ENCODE peak calls at places on chromosomes 12 and 14, in nine cellular contexts. One of them, this sample, is unnamed.

GRCh38 chr14:106442857-106443256 is 916.5 kb downstream of the TMEM121 start:
- DNase-seq in tibial artery: no peak
- DNase-seq in HCT116: no peak
- DNase-seq in heart right ventricle: no peak
- DNase-seq in right lobe of liver: no peak
- DNase-seq in tibial nerve: no peak
- DNase-seq in right cardiac atrium: no peak
- DNase-seq in endothelial cell of umbilical vein: no peak
- DNase-seq in caudate nucleus: no peak
- DNase-seq in this sample: no peak

GRCh38 chr14:56515739-56516138 is 63.9 kb upstream of the TMEM260 start:
- DNase-seq in HCT116: no peak
- DNase-seq in tibial artery: no peak
- DNase-seq in right lobe of liver: no peak
- DNase-seq in caudate nucleus: no peak
- DNase-seq in endothelial cell of umbilical vein: no peak
- DNase-seq in heart right ventricle: no peak
- DNase-seq in right cardiac atrium: no peak
- DNase-seq in tibial nerve: no peak
- DNase-seq in this sample: no peak

GRCh38 chr14:32102152-32102787 is 25.2 kb downstream of the ARHGAP5 start:
- DNase-seq in heart right ventricle: no peak
- DNase-seq in right lobe of liver: no peak
- DNase-seq in HCT116: no peak
- DNase-seq in tibial nerve: no peak
- DNase-seq in tibial artery: no peak
- DNase-seq in right cardiac atrium: no peak
- DNase-seq in endothelial cell of umbilical vein: no peak
- DNase-seq in caudate nucleus: no peak
- DNase-seq in this sample: no peak

GRCh38 chr12:117674313-117674712 is 294.5 kb downstream of the KSR2 start:
- DNase-seq in tibial nerve: no peak
- DNase-seq in right cardiac atrium: no peak
- DNase-seq in heart right ventricle: no peak
- DNase-seq in HCT116: no peak
- DNase-seq in right lobe of liver: no peak
- DNase-seq in endothelial cell of umbilical vein: peak
- DNase-seq in caudate nucleus: no peak
- DNase-seq in tibial artery: no peak
- DNase-seq in this sample: no peak

GRCh38 chr14:65239897-65240296 is 137.6 kb upstream of the MAX start:
- DNase-seq in right lobe of liver: no peak
- DNase-seq in tibial nerve: no peak
- DNase-seq in heart right ventricle: no peak
- DNase-seq in HCT116: no peak
- DNase-seq in right cardiac atrium: no peak
- DNase-seq in tibial artery: peak
- DNase-seq in endothelial cell of umbilical vein: no peak
- DNase-seq in caudate nucleus: peak
- DNase-seq in this sample: no peak

GRCh38 chr14:49997991-49998390 is 105.1 kb downstream of the ARF6 start:
- DNase-seq in heart right ventricle: no peak
- DNase-seq in caudate nucleus: no peak
- DNase-seq in tibial nerve: no peak
- DNase-seq in HCT116: no peak
- DNase-seq in endothelial cell of umbilical vein: no peak
- DNase-seq in right cardiac atrium: no peak
- DNase-seq in tibial artery: no peak
- DNase-seq in right lobe of liver: no peak
- DNase-seq in this sample: no peak

GRCh38 chr14:90547250-90547649 is 150.4 kb downstream of the CALM1 start:
- DNase-seq in HCT116: no peak
- DNase-seq in heart right ventricle: no peak
- DNase-seq in tibial artery: no peak
- DNase-seq in right cardiac atrium: no peak
- DNase-seq in tibial nerve: no peak
- DNase-seq in endothelial cell of umbilical vein: no peak
- DNase-seq in caudate nucleus: no peak
- DNase-seq in right lobe of liver: no peak
- DNase-seq in this sample: no peak

GRCh38 chr12:109949089-109949488 is 47.1 kb downstream of the GIT2 start:
- DNase-seq in tibial nerve: no peak
- DNase-seq in right cardiac atrium: no peak
- DNase-seq in endothelial cell of umbilical vein: no peak
- DNase-seq in heart right ventricle: no peak
- DNase-seq in caudate nucleus: no peak
- DNase-seq in right lobe of liver: peak
- DNase-seq in HCT116: no peak
- DNase-seq in tibial artery: no peak
- DNase-seq in this sample: peak

GRCh38 chr12:612886-613285 is 50.4 kb downstream of the NINJ2 start:
- DNase-seq in caudate nucleus: no peak
- DNase-seq in endothelial cell of umbilical vein: no peak
- DNase-seq in right cardiac atrium: no peak
- DNase-seq in tibial artery: peak
- DNase-seq in heart right ventricle: peak
- DNase-seq in tibial nerve: no peak
- DNase-seq in right lobe of liver: peak
- DNase-seq in HCT116: no peak
- DNase-seq in this sample: no peak

GRCh38 chr12:131315601-131316000 is 361.9 kb downstream of the ADGRD1 start:
- DNase-seq in tibial artery: no peak
- DNase-seq in right cardiac atrium: no peak
- DNase-seq in right lobe of liver: no peak
- DNase-seq in heart right ventricle: no peak
- DNase-seq in HCT116: no peak
- DNase-seq in tibial nerve: no peak
- DNase-seq in endothelial cell of umbilical vein: no peak
- DNase-seq in caudate nucleus: no peak
- DNase-seq in this sample: no peak

GRCh38 chr14:92783813-92784431 is 10.2 kb upstream of the GOLGA5 start:
- DNase-seq in endothelial cell of umbilical vein: peak
- DNase-seq in right cardiac atrium: no peak
- DNase-seq in heart right ventricle: no peak
- DNase-seq in tibial artery: no peak
- DNase-seq in right lobe of liver: no peak
- DNase-seq in HCT116: peak
- DNase-seq in tibial nerve: peak
- DNase-seq in caudate nucleus: no peak
- DNase-seq in this sample: no peak

GRCh38 chr12:1934068-1934467 is 15.6 kb upstream of the CACNA2D4 start:
- DNase-seq in tibial nerve: no peak
- DNase-seq in heart right ventricle: no peak
- DNase-seq in right lobe of liver: no peak
- DNase-seq in right cardiac atrium: peak
- DNase-seq in HCT116: no peak
- DNase-seq in endothelial cell of umbilical vein: no peak
- DNase-seq in tibial artery: peak
- DNase-seq in caudate nucleus: no peak
- DNase-seq in this sample: no peak

DNA sequence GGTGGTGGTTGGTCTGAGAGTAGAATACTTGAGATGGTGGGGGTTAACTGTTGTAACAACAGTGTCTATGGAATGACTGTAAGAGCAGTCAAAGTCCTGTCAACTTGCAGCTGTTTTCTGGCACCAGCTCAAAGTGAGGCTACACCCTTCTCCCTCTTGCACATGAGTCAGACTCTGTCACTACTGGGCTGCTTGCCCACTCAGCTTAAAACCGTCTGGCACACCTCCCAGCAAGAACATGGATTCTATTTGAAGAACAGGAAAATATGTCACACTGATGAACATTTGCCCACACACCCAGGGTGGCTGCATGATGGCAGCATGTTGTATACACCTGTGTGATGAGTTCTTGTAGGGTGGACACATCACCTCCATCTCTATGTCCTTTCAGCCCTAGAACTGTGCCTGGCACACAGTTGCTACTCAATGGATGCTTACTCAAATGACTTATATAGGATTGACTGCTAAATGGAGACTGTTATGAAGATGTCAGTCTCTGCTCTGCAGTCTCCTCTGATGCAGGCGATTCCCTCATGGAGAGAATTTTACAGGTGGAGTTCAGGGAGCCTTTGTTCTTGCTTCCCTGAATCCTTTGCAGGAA is 19.3 kb upstream of the SERPINA6 start:
- DNase-seq in heart right ventricle: peak
- DNase-seq in caudate nucleus: peak
- DNase-seq in tibial artery: peak
- DNase-seq in right lobe of liver: peak
- DNase-seq in HCT116: peak
- DNase-seq in endothelial cell of umbilical vein: peak
- DNase-seq in right cardiac atrium: peak
- DNase-seq in tibial nerve: peak
- DNase-seq in this sample: peak
- H3K27ac ChIP-seq in heart right ventricle: no peak
- H3K27ac ChIP-seq in caudate nucleus: no peak
- H3K27ac ChIP-seq in tibial artery: no peak
- H3K27ac ChIP-seq in right lobe of liver: peak
- H3K27ac ChIP-seq in HCT116: no peak
- H3K27ac ChIP-seq in endothelial cell of umbilical vein: no peak
- H3K27ac ChIP-seq in right cardiac atrium: peak
- H3K27ac ChIP-seq in tibial nerve: no peak
- H3K27ac ChIP-seq in this sample: no peak

DNA sequence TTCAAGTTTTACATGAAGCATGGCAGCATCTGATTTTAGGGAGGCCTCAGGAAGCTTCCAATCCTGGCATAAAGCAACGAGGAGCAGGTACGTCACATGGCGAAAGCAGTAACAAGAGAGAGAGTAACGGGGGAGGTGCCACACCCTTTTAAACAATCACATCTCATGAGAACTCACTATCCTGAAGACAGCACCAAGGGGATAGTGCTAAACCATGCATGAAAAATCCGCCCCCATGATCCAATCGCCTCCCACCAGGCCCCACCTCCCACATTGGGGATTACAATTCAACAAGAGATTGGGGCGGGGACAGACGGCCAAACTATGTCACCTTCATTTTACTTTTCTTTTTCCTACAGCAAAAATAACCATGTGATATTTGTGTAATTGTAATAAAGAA is 7.2 kb upstream of the MAP3K9 start:
- DNase-seq in tibial artery: no peak
- DNase-seq in right lobe of liver: no peak
- DNase-seq in right cardiac atrium: no peak
- DNase-seq in endothelial cell of umbilical vein: no peak
- DNase-seq in HCT116: no peak
- DNase-seq in tibial nerve: no peak
- DNase-seq in caudate nucleus: no peak
- DNase-seq in heart right ventricle: no peak
- DNase-seq in this sample: no peak
- H3K27ac ChIP-seq in tibial artery: no peak
- H3K27ac ChIP-seq in right lobe of liver: no peak
- H3K27ac ChIP-seq in right cardiac atrium: no peak
- H3K27ac ChIP-seq in endothelial cell of umbilical vein: no peak
- H3K27ac ChIP-seq in HCT116: no peak
- H3K27ac ChIP-seq in tibial nerve: no peak
- H3K27ac ChIP-seq in caudate nucleus: no peak
- H3K27ac ChIP-seq in heart right ventricle: no peak
- H3K27ac ChIP-seq in this sample: no peak

GRCh38 chr12:90773526-90773925 is 181.4 kb downstream of the CCER1 start:
- DNase-seq in HCT116: no peak
- DNase-seq in tibial artery: no peak
- DNase-seq in heart right ventricle: no peak
- DNase-seq in right lobe of liver: no peak
- DNase-seq in right cardiac atrium: no peak
- DNase-seq in tibial nerve: no peak
- DNase-seq in endothelial cell of umbilical vein: no peak
- DNase-seq in caudate nucleus: no peak
- DNase-seq in this sample: no peak

DNA sequence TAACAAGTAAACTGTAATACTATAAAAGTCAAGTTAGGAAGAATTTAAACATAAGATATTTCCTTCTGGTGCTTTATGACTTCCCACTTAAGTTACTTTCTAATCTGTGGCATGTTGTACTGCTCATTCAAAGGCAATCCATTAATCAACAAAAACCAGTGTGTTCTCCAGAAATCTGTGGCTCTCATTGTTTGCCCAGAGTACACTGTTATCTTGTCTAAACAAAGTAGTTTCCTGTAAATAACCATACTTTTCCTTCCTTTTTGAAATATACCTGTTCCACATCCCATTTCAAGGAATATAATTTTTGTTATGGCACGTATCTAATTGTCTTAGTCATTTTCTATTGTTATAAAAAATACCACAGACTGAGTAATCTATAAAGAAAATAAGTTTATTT is 184.1 kb downstream of the CCER1 start:
- DNase-seq in tibial nerve: no peak
- DNase-seq in right cardiac atrium: no peak
- DNase-seq in heart right ventricle: no peak
- DNase-seq in tibial artery: no peak
- DNase-seq in right lobe of liver: no peak
- DNase-seq in endothelial cell of umbilical vein: peak
- DNase-seq in HCT116: no peak
- DNase-seq in caudate nucleus: no peak
- DNase-seq in this sample: no peak
- H3K27ac ChIP-seq in tibial nerve: no peak
- H3K27ac ChIP-seq in right cardiac atrium: no peak
- H3K27ac ChIP-seq in heart right ventricle: no peak
- H3K27ac ChIP-seq in tibial artery: no peak
- H3K27ac ChIP-seq in right lobe of liver: no peak
- H3K27ac ChIP-seq in endothelial cell of umbilical vein: peak
- H3K27ac ChIP-seq in HCT116: no peak
- H3K27ac ChIP-seq in caudate nucleus: no peak
- H3K27ac ChIP-seq in this sample: no peak

DNA sequence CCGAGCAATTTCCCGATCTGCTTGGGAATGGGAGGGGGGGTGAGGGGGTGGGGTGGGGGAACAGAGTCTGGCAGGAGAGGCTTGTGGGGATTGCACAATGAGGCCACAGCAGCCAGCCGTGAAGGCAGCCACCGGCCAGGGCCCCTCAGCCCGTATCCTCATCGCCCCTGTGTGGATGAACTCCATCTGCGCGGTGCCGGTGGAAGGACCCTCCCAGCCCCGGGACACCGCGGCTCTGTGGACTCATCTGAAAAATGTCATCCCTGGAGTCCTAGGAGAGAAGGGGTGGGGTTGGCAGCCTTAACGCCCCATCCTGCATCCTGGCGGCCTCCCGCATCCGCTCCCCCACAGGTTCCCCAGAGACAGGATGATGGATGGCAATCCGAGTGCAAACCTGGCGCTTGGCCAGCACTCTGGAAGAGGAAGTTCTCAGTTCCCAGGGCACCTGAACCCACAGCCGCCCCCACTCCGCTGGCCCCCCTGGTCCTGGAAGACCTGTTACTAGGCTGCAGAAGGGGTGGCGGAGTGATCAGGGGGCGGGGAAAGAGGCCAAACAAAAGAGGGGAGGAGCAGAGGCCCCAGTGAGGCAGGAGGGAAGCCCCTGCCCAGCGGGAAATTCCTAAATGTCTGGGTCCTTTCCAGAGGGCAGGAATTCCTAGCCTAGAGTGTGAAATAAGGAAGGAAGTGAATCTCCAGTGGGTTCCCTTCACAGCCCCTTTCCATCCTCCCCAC is 1.2 kb upstream of the TNFAIP2 start:
- DNase-seq in tibial nerve: peak
- DNase-seq in right cardiac atrium: peak
- DNase-seq in heart right ventricle: peak
- DNase-seq in endothelial cell of umbilical vein: peak
- DNase-seq in caudate nucleus: peak
- DNase-seq in tibial artery: peak
- DNase-seq in right lobe of liver: peak
- DNase-seq in HCT116: no peak
- DNase-seq in this sample: peak
- H3K27ac ChIP-seq in tibial nerve: peak
- H3K27ac ChIP-seq in right cardiac atrium: peak
- H3K27ac ChIP-seq in heart right ventricle: peak
- H3K27ac ChIP-seq in endothelial cell of umbilical vein: peak
- H3K27ac ChIP-seq in caudate nucleus: no peak
- H3K27ac ChIP-seq in tibial artery: peak
- H3K27ac ChIP-seq in right lobe of liver: peak
- H3K27ac ChIP-seq in HCT116: peak
- H3K27ac ChIP-seq in this sample: peak

GRCh38 chr12:92146865-92147264 is 1.2 kb upstream of the BTG1 start:
- DNase-seq in right lobe of liver: no peak
- DNase-seq in caudate nucleus: no peak
- DNase-seq in heart right ventricle: no peak
- DNase-seq in HCT116: no peak
- DNase-seq in right cardiac atrium: no peak
- DNase-seq in tibial nerve: no peak
- DNase-seq in tibial artery: no peak
- DNase-seq in endothelial cell of umbilical vein: no peak
- DNase-seq in this sample: no peak
- H3K27ac ChIP-seq in right lobe of liver: peak
- H3K27ac ChIP-seq in caudate nucleus: no peak
- H3K27ac ChIP-seq in heart right ventricle: peak
- H3K27ac ChIP-seq in HCT116: no peak
- H3K27ac ChIP-seq in right cardiac atrium: no peak
- H3K27ac ChIP-seq in tibial nerve: peak
- H3K27ac ChIP-seq in tibial artery: peak
- H3K27ac ChIP-seq in endothelial cell of umbilical vein: no peak
- H3K27ac ChIP-seq in this sample: no peak